ENCODE peak calls at places on chromosomes 3 and 15, in six cellular contexts. X, M, P, L, G and D are unnamed samples.

GRCh38 chr3:57252404-57252803 is 24.9 kb downstream of the APPL1 start:
- ATAC-seq in M (no peak), L (no peak), G (no peak), P (no peak), X (no peak), D (no peak)

GRCh38 chr15:70427120-70427519 is 329.4 kb upstream of the TLE3 start:
- ATAC-seq in X (no peak), P (peak; percentile 42), L (no peak), M (peak; percentile 40), G (no peak), D (no peak)

GRCh38 chr3:125143538-125143937 is 69.0 kb downstream of the SLC12A8 start:
- ATAC-seq in G (no peak), X (no peak), P (no peak), L (no peak), M (no peak), D (no peak)

GRCh38 chr3:159499031-159499793 is 489.4 kb upstream of the IL12A start:
- ATAC-seq in M (no peak), X (peak; percentile 39), G (no peak), L (no peak), P (no peak), D (no peak)

GRCh38 chr3:134214239-134214638 is 36.4 kb downstream of the RYK start:
- ATAC-seq in P (no peak), G (no peak), M (no peak), X (no peak), L (no peak), D (no peak)

GRCh38 chr15:60215225-60215963 is 182.4 kb downstream of the ANXA2 start:
- ATAC-seq in L (peak; percentile 65), X (peak; percentile 66), P (peak; percentile 66), G (no peak), M (peak; percentile 80), D (no peak)

GRCh38 chr3:168161696-168162095 is 66.0 kb upstream of the GOLIM4 start:
- ATAC-seq in P (no peak), X (no peak), L (no peak), M (no peak), G (no peak), D (no peak)

GRCh38 chr3:188792788-188793187 is 379.0 kb upstream of the TPRG1 start:
- ATAC-seq in M (peak; percentile 88), P (no peak), X (no peak), G (no peak), L (no peak), D (no peak)

GRCh38 chr15:81000144-81000625 is 538 bp upstream of the TLNRD1 start:
- ATAC-seq in L (no peak), P (peak; percentile 5), M (no peak), X (no peak), G (peak; percentile 1), D (no peak)

GRCh38 chr3:107531917-107532469 is 9.2 kb downstream of the BBX start:
- ATAC-seq in X (no peak), M (no peak), P (no peak), L (no peak), G (no peak), D (no peak)

GRCh38 chr15:38577405-38577987 is 12.9 kb upstream of the RASGRP1 start:
- ATAC-seq in X (no peak), P (no peak), G (no peak), L (no peak), M (no peak), D (no peak)

GRCh38 chr15:62588930-62589655 is 424.0 kb upstream of the C2CD4B start:
- ATAC-seq in G (no peak), P (no peak), X (no peak), L (no peak), M (no peak), D (no peak)

GRCh38 chr3:73561494-73561893 is 63.2 kb downstream of the PDZRN3 start:
- ATAC-seq in P (no peak), M (no peak), L (no peak), X (no peak), G (no peak), D (no peak)

GRCh38 chr3:141653872-141654271 is 84.2 kb upstream of the RNF7 start:
- ATAC-seq in X (no peak), M (no peak), G (no peak), P (peak; percentile 13), L (no peak), D (no peak)

GRCh38 chr3:141660598-141660947 is 77.5 kb upstream of the RNF7 start:
- ATAC-seq in G (no peak), P (peak; percentile 41), M (no peak), L (no peak), X (no peak), D (no peak)

GRCh38 chr3:141659821-141660597 is 78.1 kb upstream of the RNF7 start:
- ATAC-seq in P (peak; percentile 90), M (peak; percentile 95), G (no peak), X (peak; percentile 93), L (peak; percentile 82), D (peak; percentile 91)

GRCh38 chr3:141652349-141652748 is 85.7 kb upstream of the RNF7 start:
- ATAC-seq in M (no peak), P (peak; percentile 48), G (no peak), L (no peak), X (no peak), D (no peak)

DNA sequence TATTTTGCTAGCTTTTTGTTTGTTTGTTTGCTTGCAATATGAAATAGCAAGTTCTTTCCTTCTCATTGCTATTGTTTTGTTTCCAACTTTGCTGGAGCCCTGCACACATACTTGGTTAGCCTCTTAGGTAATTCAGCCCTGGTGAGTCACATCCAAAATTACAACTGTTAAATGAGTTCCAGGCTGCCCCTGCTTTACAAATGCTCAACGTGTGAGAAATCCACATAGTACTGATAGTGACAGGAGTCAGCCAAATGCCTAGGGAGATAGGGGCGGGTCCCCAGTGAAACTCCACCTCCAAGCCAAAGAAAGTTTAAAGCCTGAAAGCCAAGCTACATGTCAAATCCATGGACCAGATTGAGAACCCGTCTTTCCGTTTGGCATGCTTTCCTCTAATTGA is 81.3 kb upstream of the RNF7 start:
- ATAC-seq in X (no peak), P (peak; percentile 47), G (no peak), L (no peak), M (no peak), D (no peak)
- H3K4me1 ChIP-seq in X (no peaks in the 10 kb centered on the region), P (peaks cover 16% of the 10 kb centered on the region), G (no peaks in the 10 kb centered on the region), L (peaks cover 12% of the 10 kb centered on the region), M (peaks cover 33% of the 10 kb centered on the region), D (peaks cover 26% of the 10 kb centered on the region)

GRCh38 chr15:74168673-74169274 is 4.7 kb upstream of the ISLR start:
- ATAC-seq in X (no peak), L (no peak), M (no peak), P (no peak), G (no peak), D (peak; percentile 24)
- TF ChIP-seq EP300 in X (no peak), L (no peak), M (no peak), P (no peak), G (no peak), D (no peak)

DNA sequence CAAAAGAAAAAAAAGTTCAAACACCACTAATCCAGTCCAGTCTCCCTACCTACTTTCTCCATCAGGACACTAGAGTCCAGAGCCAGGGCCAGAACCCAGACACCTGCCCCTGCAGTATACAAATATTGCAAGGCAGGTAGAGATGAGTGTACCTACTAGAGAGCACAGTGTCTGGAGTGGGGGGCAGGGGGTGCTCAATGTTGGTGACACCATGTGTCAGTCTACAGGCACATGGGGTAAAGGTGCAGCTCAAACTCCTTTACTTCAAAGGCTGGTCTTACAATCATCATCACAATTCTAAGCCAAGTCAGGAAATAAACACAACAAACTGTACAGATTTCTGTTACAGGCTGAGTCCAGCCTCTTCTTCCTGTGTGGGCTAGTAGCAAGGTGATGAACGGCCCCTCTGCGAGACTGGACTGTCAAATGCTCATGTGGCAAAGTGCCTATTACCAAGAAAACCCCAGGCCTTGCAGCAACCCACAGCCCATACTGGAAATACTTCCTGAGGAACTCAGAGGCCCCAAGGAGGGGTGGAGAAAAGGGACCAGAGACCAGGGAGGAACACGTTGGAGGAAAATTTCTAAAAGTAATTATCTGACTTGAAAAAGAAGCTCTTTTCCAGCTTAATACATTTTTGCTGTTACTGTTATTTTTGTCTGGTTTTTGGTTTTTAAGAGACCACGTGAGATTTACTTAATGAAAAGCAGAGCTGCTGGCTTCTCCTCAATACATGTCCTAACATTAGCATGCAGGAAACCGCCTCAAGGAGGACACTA is 29.7 kb downstream of the TBC1D2B start:
- ATAC-seq in P (no peak), G (no peak), M (no peak), X (no peak), L (peak; percentile 49), D (peak; percentile 77)
- H3K4me1 ChIP-seq in P (no peaks in the 10 kb centered on the region), G (peaks cover 62% of the 10 kb centered on the region), M (peaks cover 29% of the 10 kb centered on the region), X (peaks cover 12% of the 10 kb centered on the region), L (peaks cover 81% of the 10 kb centered on the region), D (no peaks in the 10 kb centered on the region)

DNA sequence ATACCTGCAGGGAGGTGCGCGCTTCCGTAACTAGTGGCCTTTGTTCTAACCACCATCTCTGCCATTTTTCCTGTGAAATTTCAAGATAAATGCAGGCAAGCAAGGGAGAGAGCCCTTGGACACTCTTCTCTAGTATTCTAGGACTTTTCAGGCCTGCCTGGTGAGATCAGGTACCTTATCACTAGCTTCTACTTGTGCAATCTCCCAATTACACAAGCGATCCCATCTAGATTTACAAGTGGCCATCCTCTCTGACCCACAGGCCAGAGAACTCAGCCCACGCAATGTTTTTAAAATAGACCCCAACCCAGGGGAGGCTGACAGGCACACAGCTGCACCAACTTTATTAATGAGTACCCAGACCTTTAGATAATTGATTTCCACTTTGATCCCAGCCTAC is 1077.1 kb upstream of the CFAP20DC start:
- ATAC-seq in M (no peak), L (no peak), P (no peak), G (no peak), X (no peak), D (no peak)
- TF ChIP-seq EP300 in M (no peak), L (no peak), P (no peak), G (no peak), X (no peak), D (no peak)

DNA sequence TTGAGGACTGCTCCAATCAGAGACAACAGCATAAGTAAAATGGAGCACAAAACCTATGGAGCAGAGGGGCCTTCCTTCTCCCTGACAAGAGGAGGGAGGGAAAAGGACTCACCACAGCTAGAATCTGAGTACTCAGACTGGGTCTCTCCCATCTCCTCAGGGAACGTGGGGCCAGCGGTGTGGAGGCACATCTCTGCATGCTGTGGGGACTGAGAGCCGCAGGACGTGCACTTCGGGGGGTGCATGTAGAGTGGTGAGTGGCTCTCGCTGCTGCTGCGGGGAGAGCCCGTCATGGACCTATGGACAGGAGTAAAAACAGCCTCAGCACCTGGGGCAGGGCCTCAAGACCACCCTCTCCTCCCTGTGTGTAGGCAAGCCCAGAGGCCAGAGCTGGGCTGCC is 17.0 kb downstream of the BCL6 start:
- ATAC-seq in P (no peak), G (no peak), M (no peak), X (no peak), L (no peak), D (peak; percentile 7)
- H3K4me1 ChIP-seq in P (no peaks in the 10 kb centered on the region), G (no peaks in the 10 kb centered on the region), M (no peaks in the 10 kb centered on the region), X (no peaks in the 10 kb centered on the region), L (no peaks in the 10 kb centered on the region), D (peaks cover 8% of the 10 kb centered on the region)

GRCh38 chr3:30268288-30268687 is 338.1 kb upstream of the TGFBR2 start:
- ATAC-seq in P (no peak), L (no peak), X (no peak), M (no peak), G (no peak), D (peak; percentile 48)
- TF ChIP-seq EP300 in P (no peak), L (no peak), X (no peak), M (no peak), G (no peak), D (no peak)

GRCh38 chr15:67146875-67147381 is 81.5 kb downstream of the SMAD3 start:
- ATAC-seq in L (peak; percentile 77), X (peak; percentile 43), P (no peak), G (no peak), M (peak; percentile 94), D (peak; percentile 70)
- H3K4me1 ChIP-seq in L (peaks cover 69% of the 10 kb centered on the region), X (peaks cover 96% of the 10 kb centered on the region), P (peaks cover 8% of the 10 kb centered on the region), G (peaks cover 14% of the 10 kb centered on the region), M (peaks cover 83% of the 10 kb centered on the region), D (peaks cover 92% of the 10 kb centered on the region)